ENCODE peak calls at places on chromosome 2, in ten cellular contexts. U is OCI-LY7; I is heart right ventricle; V is mammary epithelial cell; Z is A549; W is effector memory CD4-positive, alpha-beta T cell; Q is spleen; B is HCT116; N is lower lobe of right lung; G is uterus. S is an unnamed sample. For H3K9me3, the result is how much of the 10 kb centered on the place peaks cover.

GRCh38 chr2:1744446-1745170 is at the start of gene PXDN:
- DNase-seq in N (no peak), W (no peak), I (peak), G (peak), V (peak), B (no peak), Z (no peak), Q (peak), U (no peak), S (peak)

GRCh38 chr2:120791961-120792295 is 56.3 kb downstream of the GLI2 start:
- DNase-seq in I (no peak), N (no peak), V (peak), U (no peak), G (no peak), W (no peak), Z (no peak), Q (no peak), B (peak), S (no peak)

GRCh38 chr2:176097820-176098365 is 1.7 kb upstream of the HOXD12 start:
- DNase-seq in B (no peak), W (no peak), I (no peak), G (no peak), Z (no peak), V (no peak), U (no peak), Q (no peak), N (no peak), S (no peak)

GRCh38 chr2:153197635-153198386 is 280.8 kb downstream of the RPRM start:
- DNase-seq in G (no peak), Z (no peak), Q (no peak), N (no peak), B (no peak), V (no peak), I (no peak), W (no peak), U (no peak), S (no peak)

GRCh38 chr2:170396799-170397459 is 219.0 kb downstream of the MYO3B start:
- DNase-seq in N (no peak), I (no peak), U (peak), V (no peak), G (no peak), Q (no peak), W (no peak), B (no peak), Z (peak), S (no peak)

GRCh38 chr2:152755029-152755428 is 36.6 kb downstream of the ARL6IP6 start:
- DNase-seq in W (no peak), G (peak), N (no peak), Q (no peak), B (no peak), U (no peak), I (no peak), Z (peak), V (peak), S (no peak)

GRCh38 chr2:224775638-224776037 is 59.5 kb upstream of the CCDC195 start:
- DNase-seq in W (no peak), B (no peak), U (no peak), Q (no peak), N (no peak), Z (no peak), I (no peak), G (no peak), V (no peak), S (no peak)

GRCh38 chr2:218319813-218320360 is 27.6 kb upstream of the TMBIM1 start:
- DNase-seq in Q (no peak), I (no peak), B (no peak), V (no peak), W (no peak), G (no peak), Z (no peak), U (no peak), N (no peak), S (no peak)

GRCh38 chr2:149355712-149356422 is 25.5 kb downstream of the LYPD6 start:
- DNase-seq in Z (no peak), Q (no peak), V (no peak), B (no peak), U (no peak), W (no peak), G (no peak), N (no peak), I (no peak), S (no peak)

GRCh38 chr2:170217778-170218251 is 39.9 kb downstream of the MYO3B start:
- DNase-seq in Z (no peak), W (no peak), G (no peak), B (no peak), U (no peak), Q (no peak), N (no peak), I (no peak), V (no peak), S (no peak)

GRCh38 chr2:141440072-141440635 is 690.7 kb downstream of the LRP1B start:
- DNase-seq in G (no peak), B (no peak), V (no peak), Z (no peak), Q (no peak), W (no peak), N (peak), I (no peak), U (no peak), S (no peak)

GRCh38 chr2:96507957-96508520 is 2.9 kb upstream of the NEURL3 start:
- DNase-seq in G (peak), W (peak), I (peak), B (peak), V (peak), Z (peak), Q (peak), N (peak), U (peak), S (peak)

GRCh38 chr2:150097891-150098595 is 389.4 kb downstream of the RND3 start:
- DNase-seq in W (no peak), Z (peak), U (no peak), N (no peak), Q (no peak), I (no peak), G (no peak), B (no peak), V (peak), S (no peak)

GRCh38 chr2:30809938-30810337 is 2.7 kb upstream of the CAPN13 start:
- DNase-seq in Q (no peak), U (no peak), G (no peak), N (no peak), I (no peak), V (no peak), W (no peak), Z (no peak), B (no peak), S (no peak)

GRCh38 chr2:75558786-75559428 is 1.8 kb downstream of the EVA1A start:
- DNase-seq in Q (no peak), I (no peak), N (no peak), B (no peak), G (no peak), V (no peak), U (no peak), Z (no peak), W (no peak), S (no peak)

GRCh38 chr2:175207741-175208438 is 26.4 kb upstream of the ATP5MC3 start:
- DNase-seq in B (no peak), Z (no peak), V (no peak), G (no peak), N (no peak), U (no peak), Q (no peak), I (peak), W (no peak), S (peak)

GRCh38 chr2:6877402-6878305 is at the start of gene RSAD2:
- DNase-seq in Z (no peak), B (no peak), Q (peak), V (peak), I (no peak), W (no peak), N (peak), G (peak), U (no peak), S (no peak)

GRCh38 chr2:169162613-169163012 is 93.2 kb downstream of the DHRS9 start:
- DNase-seq in V (no peak), B (no peak), Q (no peak), G (no peak), U (no peak), N (no peak), W (no peak), I (no peak), Z (peak), S (no peak)

GRCh38 chr2:102224824-102225739 is 38.3 kb downstream of the IL1RL2 start:
- DNase-seq in U (no peak), N (no peak), V (peak), B (no peak), Z (peak), Q (no peak), W (no peak), I (no peak), G (no peak), S (no peak)

GRCh38 chr2:191866675-191867506 is 20.0 kb upstream of the CAVIN2 start:
- DNase-seq in B (peak), Q (no peak), W (no peak), G (peak), V (peak), U (no peak), I (no peak), N (no peak), Z (peak), S (no peak)

GRCh38 chr2:38146302-38146916 is 70.5 kb upstream of the CYP1B1 start:
- DNase-seq in B (peak), U (no peak), N (peak), W (no peak), Z (peak), I (peak), V (peak), Q (no peak), G (peak), S (peak)

DNA sequence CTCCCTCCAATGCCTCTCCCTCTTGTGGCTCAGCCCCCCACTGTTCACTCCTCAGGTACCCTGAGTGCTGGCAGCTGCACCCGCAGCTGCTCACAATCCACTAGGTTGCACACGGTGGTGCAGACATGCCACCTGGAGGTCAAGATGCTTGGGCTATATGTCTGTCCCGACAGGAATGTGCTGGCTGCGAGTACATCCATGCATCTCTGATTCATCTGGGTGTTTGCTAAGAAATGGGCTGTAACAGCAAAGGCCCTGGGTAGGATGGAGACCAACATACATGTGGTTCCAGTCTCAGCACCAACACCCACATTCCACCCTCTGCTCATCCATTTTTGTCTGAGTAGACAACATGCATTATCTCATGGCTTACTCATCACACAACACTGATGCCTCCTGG is 31.3 kb downstream of the ANKMY1 start:
- DNase-seq in I (no peak), Q (peak), G (no peak), W (no peak), Z (no peak), V (no peak), N (no peak), U (no peak), B (no peak), S (no peak)
- H3K9me3 ChIP-seq in I (under half), Q (under half), G (under half), W (under half), Z (half or more), V (under half), N (under half), U (under half), B (under half), S (under half)

DNA sequence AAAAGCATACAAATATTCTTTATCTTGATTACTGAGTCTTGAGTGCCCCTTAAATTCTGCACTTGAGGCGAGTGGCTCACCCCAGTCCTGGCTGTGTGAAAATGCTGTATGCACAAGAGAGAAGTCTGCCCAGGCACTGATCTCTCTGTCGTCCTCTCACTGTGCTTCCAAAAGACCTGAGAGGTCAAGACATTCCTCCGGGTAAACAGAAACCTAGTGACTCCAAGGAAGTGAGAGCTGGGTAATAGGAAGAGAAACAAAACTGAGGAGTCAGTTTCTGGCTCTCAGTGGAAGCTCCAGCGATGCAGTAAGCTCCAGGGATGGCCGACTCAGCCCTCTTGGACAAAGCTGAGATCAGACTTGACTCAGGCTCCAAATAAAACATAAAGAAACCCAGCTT is 70.9 kb downstream of the AAK1 start:
- DNase-seq in Z (no peak), B (no peak), V (peak), Q (no peak), W (no peak), I (no peak), N (peak), G (no peak), U (no peak), S (no peak)
- H3K27ac ChIP-seq in Z (no peak), B (no peak), V (no peak), Q (no peak), W (no peak), I (peak), N (peak), G (no peak), U (no peak), S (peak)

GRCh38 chr2:47345584-47345913 is 57.4 kb upstream of the MSH2 start:
- DNase-seq in W (no peak), V (no peak), Z (no peak), U (no peak), B (no peak), G (no peak), Q (no peak), N (no peak), I (no peak), S (no peak)
- H3K4me3 ChIP-seq in W (no peak), V (no peak), Z (peak), U (no peak), B (peak), G (no peak), Q (peak), N (peak), I (no peak), S (peak)

DNA sequence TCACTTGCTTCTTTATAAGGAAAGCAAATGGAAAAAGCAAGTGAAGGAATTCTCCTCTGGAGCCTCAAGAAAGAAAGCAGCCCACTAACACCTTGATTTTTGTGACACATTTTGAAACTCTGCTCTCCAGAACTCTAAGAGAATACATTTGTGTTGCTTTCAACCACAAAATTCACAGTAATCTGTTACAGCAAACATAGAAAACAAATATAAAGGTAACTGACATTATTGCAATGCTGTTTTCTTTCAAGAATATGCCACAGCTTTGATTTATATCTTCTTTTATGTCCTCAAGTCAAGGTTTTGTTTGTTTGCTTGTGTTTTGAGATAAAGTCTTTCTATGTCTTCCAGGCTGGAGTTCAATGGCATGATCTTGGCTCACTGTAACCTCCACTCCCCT is 103.1 kb upstream of the FIGN start:
- DNase-seq in Q (no peak), I (no peak), G (no peak), B (no peak), V (no peak), U (no peak), N (no peak), W (no peak), Z (no peak), S (no peak)
- H3K9me3 ChIP-seq in Q (under half), I (under half), G (under half), B (under half), V (under half), U (under half), N (under half), W (under half), Z (under half), S (under half)

GRCh38 chr2:239649309-239649708 is 248.5 kb upstream of the HDAC4 start:
- DNase-seq in V (no peak), B (no peak), G (no peak), U (no peak), W (no peak), N (no peak), Q (no peak), I (no peak), Z (no peak), S (no peak)
- H3K27ac ChIP-seq in V (no peak), B (no peak), G (no peak), U (no peak), W (no peak), N (no peak), Q (no peak), I (no peak), Z (no peak), S (no peak)

GRCh38 chr2:66436546-66436945 is 1.6 kb downstream of the MEIS1 start:
- DNase-seq in N (no peak), B (no peak), W (no peak), V (no peak), Q (no peak), I (no peak), G (no peak), U (no peak), Z (no peak), S (no peak)
- H3K4me3 ChIP-seq in N (peak), B (no peak), W (no peak), V (peak), Q (peak), I (peak), G (peak), U (peak), Z (no peak), S (peak)

GRCh38 chr2:20001361-20001863 is 11.1 kb downstream of the MATN3 start:
- DNase-seq in V (peak), Q (no peak), B (no peak), I (no peak), U (no peak), W (no peak), N (no peak), G (no peak), Z (no peak), S (no peak)
- H3K9me3 ChIP-seq in V (under half), Q (under half), B (under half), I (under half), U (under half), W (under half), N (under half), G (under half), Z (under half), S (under half)

DNA sequence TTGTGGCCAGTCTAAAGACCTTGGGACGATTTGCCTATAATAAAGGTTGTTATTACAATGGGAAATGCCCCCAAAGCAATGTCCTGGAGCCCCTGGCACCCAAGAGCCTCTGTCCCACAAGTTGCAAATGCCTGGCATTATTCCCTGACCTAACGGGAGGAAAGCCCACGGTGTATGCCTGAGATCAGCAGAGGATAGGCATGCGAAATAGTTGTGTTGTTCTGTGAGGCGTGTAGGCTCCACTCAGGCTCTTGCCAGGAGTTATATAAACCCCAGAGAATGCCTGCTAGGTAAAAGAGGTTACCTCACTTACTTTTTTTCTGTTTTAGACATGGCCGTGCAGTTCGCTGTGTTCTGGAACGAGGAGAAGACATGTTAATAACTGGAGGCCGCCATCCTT is 52.1 kb downstream of the AOX1 start:
- DNase-seq in U (no peak), V (no peak), I (no peak), Z (no peak), Q (no peak), G (no peak), W (no peak), N (no peak), B (no peak), S (no peak)
- H3K27ac ChIP-seq in U (no peak), V (no peak), I (no peak), Z (no peak), Q (no peak), G (no peak), W (no peak), N (no peak), B (no peak), S (no peak)

GRCh38 chr2:233059547-233059796 is 670 bp upstream of the INPP5D start:
- DNase-seq in Z (no peak), U (peak), V (no peak), G (no peak), I (peak), Q (peak), B (no peak), W (no peak), N (no peak), S (no peak)
- H3K4me3 ChIP-seq in Z (no peak), U (peak), V (no peak), G (no peak), I (peak), Q (peak), B (no peak), W (peak), N (peak), S (peak)

GRCh38 chr2:95008311-95008710 is 17.2 kb upstream of the MAL start:
- DNase-seq in B (no peak), Z (no peak), N (no peak), Q (peak), V (no peak), U (no peak), W (no peak), I (no peak), G (no peak), S (no peak)

GRCh38 chr2:95010126-95010525 is 15.4 kb upstream of the MAL start:
- DNase-seq in W (no peak), I (no peak), Z (no peak), N (no peak), U (no peak), B (no peak), Q (peak), V (no peak), G (no peak), S (no peak)

GRCh38 chr2:95007822-95008221 is 17.7 kb upstream of the MAL start:
- DNase-seq in Q (peak), B (no peak), U (no peak), W (no peak), I (peak), Z (no peak), N (no peak), G (no peak), V (no peak), S (peak)

GRCh38 chr2:95010697-95011096 is 14.8 kb upstream of the MAL start:
- DNase-seq in Q (peak), U (no peak), V (no peak), I (no peak), B (no peak), N (no peak), W (no peak), G (no peak), Z (no peak), S (no peak)

DNA sequence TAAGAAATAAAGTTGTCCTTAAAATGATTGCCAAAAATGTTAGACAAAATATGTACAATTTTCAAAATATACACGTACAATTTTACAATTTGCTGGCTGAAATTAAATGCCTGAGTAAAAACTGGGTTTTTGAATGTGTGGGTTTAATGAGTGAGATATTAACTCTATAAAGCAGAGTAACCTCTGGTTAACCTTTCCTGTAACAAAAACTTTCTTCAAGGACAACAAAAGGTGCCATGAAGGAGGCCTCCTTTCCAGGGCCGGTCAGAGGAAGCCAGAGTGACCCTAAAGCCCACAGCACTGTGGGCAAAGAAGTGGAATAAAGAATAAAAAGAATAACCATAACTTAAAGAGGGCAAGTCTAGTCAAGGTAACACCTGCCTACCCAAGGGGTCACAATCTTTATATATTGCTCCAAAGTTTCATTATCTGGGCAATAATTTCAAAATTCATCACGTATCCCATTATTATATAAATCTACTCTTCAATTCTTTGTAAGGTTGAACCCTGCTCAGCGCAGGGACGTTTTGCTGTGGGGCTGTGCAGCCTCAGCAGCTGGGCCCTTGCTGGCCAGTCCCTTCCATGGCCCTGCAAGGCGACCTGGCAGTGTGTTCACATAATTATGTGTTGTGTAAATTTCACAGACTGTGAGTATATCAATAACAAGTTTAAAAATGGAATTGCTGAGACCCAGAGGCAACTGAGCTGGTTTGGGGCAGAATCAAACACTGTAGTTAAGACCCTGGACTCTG is 16.3 kb upstream of the MAL start:
- DNase-seq in B (no peak), W (no peak), V (no peak), G (no peak), Q (peak), I (no peak), Z (no peak), U (no peak), N (no peak), S (no peak)
- H3K9me3 ChIP-seq in B (under half), W (under half), V (under half), G (under half), Q (under half), I (under half), Z (under half), U (under half), N (under half), S (under half)

S was measured in left ventricle myocardium inferior.